ENCODE peak calls at places on chromosomes 1 and 21, in eight cellular contexts. Z, V, L, B, J, P, S and U are unnamed samples. For H3K4me1, the result is how much of the 10 kb centered on the place peaks cover.

GRCh38 chr1:147837129-147837776 is 65.3 kb upstream of the GJA8 start:
- DNase-seq in Z (no peak), V (no peak), L (peak), B (no peak), J (no peak), P (peak), S (no peak), U (no peak)

GRCh38 chr1:110209715-110210603 is at the start of gene KCNC4:
- DNase-seq in Z (peak), V (no peak), L (peak), B (peak), J (peak), P (peak), S (peak), U (peak)

GRCh38 chr1:185581961-185582725 is 152.0 kb upstream of the HMCN1 start:
- DNase-seq in Z (no peak), V (no peak), L (no peak), B (no peak), J (no peak), P (no peak), S (no peak), U (no peak)

GRCh38 chr1:187549540-187549939 is 720.8 kb downstream of the PLA2G4A start:
- DNase-seq in Z (no peak), V (no peak), L (no peak), B (no peak), J (no peak), P (no peak), S (no peak), U (no peak)

GRCh38 chr1:205225901-205226765 is 1.6 kb upstream of the TMCC2 start:
- DNase-seq in Z (no peak), V (no peak), L (peak), B (no peak), J (no peak), P (no peak), S (no peak), U (peak)

GRCh38 chr1:4346141-4346540 is 308.3 kb upstream of the AJAP1 start:
- DNase-seq in Z (no peak), V (no peak), L (no peak), B (no peak), J (no peak), P (no peak), S (no peak), U (no peak)

GRCh38 chr1:151739590-151740355 is 18.5 kb downstream of the RIIAD1 start:
- DNase-seq in Z (peak), V (no peak), L (peak), B (peak), J (no peak), P (peak), S (no peak), U (no peak)

GRCh38 chr21:42291751-42292562 is 23.3 kb downstream of the TFF3 start:
- DNase-seq in Z (no peak), V (no peak), L (peak), B (no peak), J (no peak), P (no peak), S (no peak), U (no peak)

GRCh38 chr1:1422465-1423244 is 1.6 kb upstream of the ANKRD65 start:
- DNase-seq in Z (no peak), V (no peak), L (peak), B (no peak), J (no peak), P (peak), S (no peak), U (peak)

GRCh38 chr1:55955237-55955636 is 624.1 kb downstream of the PLPP3 start:
- DNase-seq in Z (no peak), V (no peak), L (no peak), B (no peak), J (no peak), P (no peak), S (no peak), U (no peak)

GRCh38 chr1:42938596-42939184 is 20.0 kb downstream of the SLC2A1 start:
- DNase-seq in Z (no peak), V (no peak), L (no peak), B (no peak), J (peak), P (no peak), S (no peak), U (no peak)

GRCh38 chr1:156927215-156928042 is 7.0 kb downstream of the LRRC71 start:
- DNase-seq in Z (peak), V (peak), L (peak), B (peak), J (peak), P (peak), S (no peak), U (no peak)

GRCh38 chr1:114105401-114105979 is 48.2 kb downstream of the SYT6 start:
- DNase-seq in Z (no peak), V (no peak), L (no peak), B (no peak), J (no peak), P (peak), S (no peak), U (no peak)

GRCh38 chr1:174408142-174408541 is 39.6 kb upstream of the GPR52 start:
- DNase-seq in Z (no peak), V (no peak), L (no peak), B (no peak), J (no peak), P (no peak), S (no peak), U (no peak)
- H3K4me1 ChIP-seq in Z (under half), V (under half), L (under half), B (under half), J (under half), P (under half), S (under half), U (under half)

GRCh38 chr1:221947731-221948130 is 205.8 kb upstream of the DUSP10 start:
- DNase-seq in Z (no peak), V (no peak), L (peak), B (no peak), J (no peak), P (no peak), S (no peak), U (no peak)
- H3K27ac ChIP-seq in Z (no peak), V (no peak), L (peak), B (no peak), J (no peak), P (no peak), S (no peak), U (no peak)

DNA sequence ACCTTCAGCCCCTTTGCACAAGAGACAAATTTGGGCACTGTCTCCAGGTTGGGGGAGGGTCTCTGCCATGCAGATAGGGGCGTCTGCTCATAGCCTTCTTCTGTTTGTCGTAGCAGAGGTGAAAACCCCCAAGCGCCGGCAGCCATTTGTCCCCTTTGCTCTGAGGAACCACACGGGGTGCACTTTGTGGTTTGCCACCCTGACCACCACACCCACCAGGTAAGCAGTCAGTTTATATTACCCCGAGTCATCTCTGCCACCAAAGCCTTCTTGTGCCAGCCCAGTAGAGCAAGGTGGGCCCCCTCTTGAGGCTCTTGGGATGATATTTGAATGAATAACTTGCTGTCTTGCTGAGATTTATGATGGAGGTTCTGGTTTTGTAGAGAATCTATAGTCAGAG is 111.8 kb downstream of the VPS13D start:
- DNase-seq in Z (no peak), V (no peak), L (no peak), B (no peak), J (no peak), P (no peak), S (no peak), U (no peak)
- H3K4me1 ChIP-seq in Z (half or more), V (under half), L (under half), B (half or more), J (under half), P (under half), S (half or more), U (under half)

DNA sequence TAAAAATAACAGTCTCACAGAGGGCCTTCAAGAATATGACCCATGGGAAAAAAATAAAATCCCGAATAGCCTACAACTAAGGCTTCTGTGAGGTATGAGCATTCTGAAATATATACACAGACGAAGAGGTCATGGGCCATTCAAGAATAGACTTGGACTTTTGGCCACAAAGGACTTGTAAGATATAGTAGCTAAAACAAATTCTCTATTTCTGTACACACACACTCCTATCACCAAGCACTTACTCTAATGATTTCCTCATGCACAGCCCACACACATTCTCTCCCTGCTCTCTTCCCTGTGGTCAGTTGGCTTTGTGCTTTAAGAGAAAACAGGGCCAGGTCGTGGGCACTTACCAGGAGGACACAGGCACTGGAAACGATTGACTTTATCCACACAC is 69.7 kb upstream of the ADAM30 start:
- DNase-seq in Z (no peak), V (no peak), L (no peak), B (no peak), J (no peak), P (no peak), S (no peak), U (no peak)
- H3K27ac ChIP-seq in Z (no peak), V (no peak), L (no peak), B (no peak), J (peak), P (no peak), S (no peak), U (no peak)